ENCODE peak calls at places on chromosomes 12 and 14, in five cellular contexts. F is GDM1, V is ACHN, X is mesendoderm, R is transverse colon. J is an unnamed sample.

GRCh38 chr14:70701610-70702009 is 59.9 kb downstream of the TTC9 start:
- DNase-seq in F (no peak), V (no peak), X (no peak), R (no peak), J (no peak)

GRCh38 chr14:74478996-74479635 is 14.0 kb downstream of the NPC2 start:
- DNase-seq in F (no peak), V (peak), X (peak), R (no peak), J (no peak)

GRCh38 chr12:100675432-100675831 is 101.9 kb downstream of the GAS2L3 start:
- DNase-seq in F (no peak), V (peak), X (no peak), R (peak), J (no peak)

GRCh38 chr14:85308531-85309300 is 221.2 kb upstream of the FLRT2 start:
- DNase-seq in F (no peak), V (no peak), X (no peak), R (no peak), J (no peak)

GRCh38 chr14:32808574-32809098 is 130.0 kb upstream of the NPAS3 start:
- DNase-seq in F (no peak), V (no peak), X (no peak), R (no peak), J (no peak)

GRCh38 chr12:52439845-52440244 is 5.7 kb upstream of the KRT75 start:
- DNase-seq in F (no peak), V (no peak), X (no peak), R (no peak), J (no peak)

GRCh38 chr14:57189070-57189469 is 79.6 kb downstream of the EXOC5 start:
- DNase-seq in F (no peak), V (peak), X (peak), R (no peak), J (no peak)

GRCh38 chr12:26988703-26989102 is 25.5 kb downstream of the TM7SF3 start:
- DNase-seq in F (no peak), V (no peak), X (no peak), R (no peak), J (no peak)

GRCh38 chr12:106855221-106855758 is 80.8 kb downstream of the RIC8B start:
- DNase-seq in F (no peak), V (no peak), X (no peak), R (no peak), J (no peak)

GRCh38 chr12:86290615-86291014 is 34.4 kb upstream of the MGAT4C start:
- DNase-seq in F (no peak), V (no peak), X (no peak), R (no peak), J (no peak)

GRCh38 chr14:65224799-65225198 is 122.5 kb upstream of the MAX start:
- DNase-seq in F (no peak), V (no peak), X (no peak), R (no peak), J (no peak)

GRCh38 chr12:80045594-80045993 is 53.7 kb upstream of the OTOGL start:
- DNase-seq in F (no peak), V (no peak), X (no peak), R (no peak), J (no peak)

GRCh38 chr12:127579446-127579845 is 687.5 kb upstream of the TMEM132C start:
- DNase-seq in F (no peak), V (no peak), X (no peak), R (no peak), J (no peak)

GRCh38 chr14:66330218-66330617 is 156.0 kb upstream of the CCDC196 start:
- DNase-seq in F (no peak), V (no peak), X (no peak), R (no peak), J (no peak)

GRCh38 chr14:61322011-61322798 is 826 bp downstream of the PRKCH start:
- DNase-seq in F (no peak), V (no peak), X (no peak), R (peak), J (no peak)

J was measured in esophagus squamous epithelium.